ENCODE peak calls at places on chromosomes 4 and X, in ten cellular contexts. U is DMS 273 treated with DMSO at 0.1 percent for 48 hours; J is mesendoderm; G is type B pancreatic cell; X is stimulated activated naive CD8-positive, alpha-beta T cell treated with anti-CD3 and anti-CD28 coated beads, Interleukin-15, Interleukin-2, amounts not matched to agents 100 U/mL and 50 U/mL, for 24 hours; R is heart left ventricle; O is GM13976; S is cardiac fibroblast; V is right atrium auricular region; A is NCI-H2081. E is an unnamed sample.

GRCh38 chr4:130090427-130090826 is 994.5 kb downstream of the C4orf33 start:
- DNase-seq in U (no peak), J (no peak), G (no peak), X (no peak), R (no peak), O (no peak), S (no peak), V (no peak), A (no peak), E (no peak)

GRCh38 chr4:1547863-1548637 is 136.1 kb downstream of the FAM53A start:
- DNase-seq in U (no peak), J (no peak), G (no peak), X (no peak), R (peak), O (no peak), S (peak), V (peak), A (no peak), E (peak)

GRCh38 chrX:80808854-80809493 is 703 bp downstream of the BRWD3 start:
- DNase-seq in U (no peak), J (peak), G (no peak), X (peak), R (no peak), O (peak), S (peak), V (no peak), A (peak), E (peak)

GRCh38 chr4:30716671-30717207 is 3.4 kb upstream of the PCDH7 start:
- DNase-seq in U (no peak), J (peak), G (no peak), X (no peak), R (no peak), O (no peak), S (peak), V (no peak), A (peak), E (no peak)

GRCh38 chr4:11889099-11889498 is 460.4 kb upstream of the HS3ST1 start:
- DNase-seq in U (no peak), J (peak), G (no peak), X (no peak), R (no peak), O (no peak), S (no peak), V (no peak), A (no peak), E (no peak)

GRCh38 chrX:29295987-29296680 is 708.9 kb downstream of the IL1RAPL1 start:
- DNase-seq in U (no peak), J (no peak), G (no peak), X (no peak), R (no peak), O (no peak), S (peak), V (no peak), A (no peak), E (no peak)

GRCh38 chr4:119683518-119683917 is 54.9 kb upstream of the PDE5A start:
- DNase-seq in U (no peak), J (no peak), G (no peak), X (no peak), R (no peak), O (no peak), S (peak), V (no peak), A (no peak), E (no peak)

GRCh38 chr4:106601519-106601918 is 232.9 kb upstream of the GIMD1 start:
- DNase-seq in U (no peak), J (no peak), G (no peak), X (no peak), R (no peak), O (no peak), S (no peak), V (no peak), A (no peak), E (no peak)

GRCh38 chrX:38312436-38312835 is 14.9 kb downstream of the RPGR start:
- DNase-seq in U (no peak), J (no peak), G (no peak), X (no peak), R (no peak), O (no peak), S (peak), V (no peak), A (no peak), E (no peak)

GRCh38 chrX:68989865-68990606 is 161.2 kb downstream of the EFNB1 start:
- DNase-seq in U (peak), J (peak), G (no peak), X (no peak), R (peak), O (peak), S (peak), V (no peak), A (no peak), E (peak)

GRCh38 chr4:37873383-37873782 is 17.5 kb upstream of the TBC1D1 start:
- DNase-seq in U (no peak), J (no peak), G (no peak), X (no peak), R (no peak), O (no peak), S (peak), V (no peak), A (no peak), E (no peak)

GRCh38 chrX:30488092-30488491 is 89.5 kb downstream of the TASL start:
- DNase-seq in U (no peak), J (peak), G (no peak), X (no peak), R (no peak), O (peak), S (peak), V (no peak), A (peak), E (no peak)

GRCh38 chrX:47228550-47229270 is 4.1 kb upstream of the USP11 start:
- DNase-seq in U (no peak), J (no peak), G (no peak), X (no peak), R (no peak), O (no peak), S (no peak), V (no peak), A (no peak), E (no peak)

GRCh38 chr4:152847376-152847775 is 67.6 kb downstream of the ARFIP1 start:
- DNase-seq in U (no peak), J (no peak), G (no peak), X (no peak), R (no peak), O (no peak), S (no peak), V (no peak), A (no peak), E (no peak)

GRCh38 chr4:106809083-106809482 is 227.0 kb downstream of the DKK2 start:
- DNase-seq in U (no peak), J (peak), G (no peak), X (no peak), R (no peak), O (no peak), S (peak), V (no peak), A (peak), E (no peak)

GRCh38 chr4:4569036-4569435 is 27.2 kb upstream of the STX18 start:
- DNase-seq in U (no peak), J (no peak), G (no peak), X (no peak), R (no peak), O (no peak), S (peak), V (no peak), A (no peak), E (no peak)

GRCh38 chr4:152534541-152535231 is 1.2 kb downstream of the FBXW7 start:
- DNase-seq in U (peak), J (peak), G (peak), X (peak), R (peak), O (no peak), S (peak), V (no peak), A (peak), E (no peak)

GRCh38 chr4:11368701-11369115 is 60.0 kb downstream of the HS3ST1 start:
- DNase-seq in U (no peak), J (no peak), G (no peak), X (no peak), R (no peak), O (no peak), S (no peak), V (no peak), A (no peak), E (no peak)

GRCh38 chrX:136767104-136767941 is 13.4 kb downstream of the ARHGEF6 start:
- DNase-seq in U (peak), J (peak), G (peak), X (peak), R (peak), O (peak), S (peak), V (no peak), A (peak), E (peak)

GRCh38 chrX:24900234-24900633 is 115.5 kb downstream of the ARX start:
- DNase-seq in U (no peak), J (no peak), G (no peak), X (no peak), R (no peak), O (no peak), S (no peak), V (no peak), A (no peak), E (no peak)

GRCh38 chrX:46627700-46628405 is 54.3 kb downstream of the CHST7 start:
- DNase-seq in U (no peak), J (no peak), G (no peak), X (no peak), R (no peak), O (no peak), S (peak), V (no peak), A (no peak), E (no peak)

GRCh38 chr4:8286719-8287355 is 17.3 kb downstream of the HTRA3 start:
- DNase-seq in U (no peak), J (no peak), G (no peak), X (no peak), R (peak), O (no peak), S (no peak), V (no peak), A (no peak), E (no peak)

GRCh38 chrX:154349359-154349935 is 25.0 kb downstream of the FLNA start:
- DNase-seq in U (no peak), J (no peak), G (no peak), X (no peak), R (peak), O (no peak), S (peak), V (no peak), A (no peak), E (peak)

GRCh38 chr4:127698789-127699200 is 31.4 kb upstream of the SLC25A31 start:
- DNase-seq in U (no peak), J (no peak), G (no peak), X (no peak), R (no peak), O (peak), S (peak), V (no peak), A (no peak), E (no peak)

GRCh38 chr4:158020175-158020574 is 152.7 kb downstream of the GASK1B start:
- DNase-seq in U (no peak), J (peak), G (no peak), X (no peak), R (no peak), O (no peak), S (peak), V (no peak), A (no peak), E (no peak)

GRCh38 chr4:138405934-138406567 is 163.9 kb upstream of the SLC7A11 start:
- DNase-seq in U (no peak), J (no peak), G (no peak), X (no peak), R (no peak), O (peak), S (peak), V (no peak), A (no peak), E (no peak)

GRCh38 chr4:90889171-90889570 is 762.0 kb downstream of the CCSER1 start:
- DNase-seq in U (no peak), J (no peak), G (no peak), X (no peak), R (no peak), O (no peak), S (no peak), V (no peak), A (no peak), E (no peak)

GRCh38 chr4:19130836-19131235 is 1109.3 kb upstream of the LCORL start:
- DNase-seq in U (no peak), J (peak), G (no peak), X (no peak), R (no peak), O (no peak), S (peak), V (no peak), A (no peak), E (no peak)

GRCh38 chrX:129622757-129623301 is 31.9 kb downstream of the APLN start:
- DNase-seq in U (no peak), J (peak), G (no peak), X (no peak), R (no peak), O (no peak), S (peak), V (no peak), A (no peak), E (no peak)

GRCh38 chrX:132622130-132622529 is 133.3 kb upstream of the MBNL3 start:
- DNase-seq in U (no peak), J (peak), G (no peak), X (peak), R (no peak), O (no peak), S (peak), V (no peak), A (no peak), E (no peak)

GRCh38 chr4:95124906-95125504 is 367.2 kb downstream of the BMPR1B start:
- DNase-seq in U (peak), J (peak), G (no peak), X (no peak), R (no peak), O (no peak), S (peak), V (no peak), A (peak), E (peak)

GRCh38 chrX:68685722-68686683 is 38.5 kb downstream of the STARD8 start:
- DNase-seq in U (no peak), J (peak), G (no peak), X (peak), R (peak), O (peak), S (peak), V (peak), A (no peak), E (peak)

GRCh38 chr4:69781458-69782418 is 21.3 kb upstream of the SULT1B1 start:
- DNase-seq in U (no peak), J (peak), G (no peak), X (no peak), R (no peak), O (no peak), S (no peak), V (no peak), A (peak), E (no peak)

GRCh38 chr4:39942507-39942906 is 35.2 kb downstream of the PDS5A start:
- DNase-seq in U (no peak), J (no peak), G (peak), X (no peak), R (no peak), O (no peak), S (no peak), V (no peak), A (no peak), E (no peak)

E was measured in uterus.